ENCODE peak calls at places on chromosomes 1 and 21, in six cellular contexts. One of them, this sample, is unnamed.

GRCh38 chr21:38241029-38241740 is 15.6 kb upstream of the KCNJ15 start:
- DNase-seq in occipital lobe: no peak
- DNase-seq in NCI-H1105: no peak
- DNase-seq in HTR-8/SVneo: no peak
- DNase-seq in LNCaP clone FGC: peak
- DNase-seq in BE2C: no peak
- DNase-seq in this sample: no peak

GRCh38 chr1:224377676-224378006 is 21.0 kb downstream of the CNIH4 start:
- DNase-seq in HTR-8/SVneo: peak
- DNase-seq in BE2C: no peak
- DNase-seq in LNCaP clone FGC: no peak
- DNase-seq in NCI-H1105: no peak
- DNase-seq in occipital lobe: no peak
- DNase-seq in this sample: no peak

GRCh38 chr1:202056644-202057334 is 46.4 kb downstream of the ELF3 start:
- DNase-seq in occipital lobe: no peak
- DNase-seq in NCI-H1105: peak
- DNase-seq in LNCaP clone FGC: peak
- DNase-seq in BE2C: peak
- DNase-seq in HTR-8/SVneo: peak
- DNase-seq in this sample: peak

GRCh38 chr1:8472668-8473067 is 154.8 kb downstream of the SLC45A1 start:
- DNase-seq in BE2C: no peak
- DNase-seq in HTR-8/SVneo: no peak
- DNase-seq in NCI-H1105: no peak
- DNase-seq in LNCaP clone FGC: no peak
- DNase-seq in occipital lobe: no peak
- DNase-seq in this sample: no peak

GRCh38 chr1:37449936-37450335 is 24.4 kb upstream of the ZC3H12A start:
- DNase-seq in occipital lobe: no peak
- DNase-seq in NCI-H1105: no peak
- DNase-seq in HTR-8/SVneo: no peak
- DNase-seq in BE2C: no peak
- DNase-seq in LNCaP clone FGC: no peak
- DNase-seq in this sample: no peak

GRCh38 chr1:37317870-37318431 is 156.4 kb upstream of the ZC3H12A start:
- DNase-seq in HTR-8/SVneo: no peak
- DNase-seq in NCI-H1105: no peak
- DNase-seq in BE2C: no peak
- DNase-seq in LNCaP clone FGC: no peak
- DNase-seq in occipital lobe: no peak
- DNase-seq in this sample: no peak

GRCh38 chr1:117657031-117657430 is 51.2 kb downstream of the TENT5C start:
- DNase-seq in HTR-8/SVneo: peak
- DNase-seq in occipital lobe: no peak
- DNase-seq in NCI-H1105: no peak
- DNase-seq in BE2C: no peak
- DNase-seq in LNCaP clone FGC: no peak
- DNase-seq in this sample: no peak

GRCh38 chr1:225861834-225862580 is 20.2 kb downstream of the TMEM63A start:
- DNase-seq in BE2C: no peak
- DNase-seq in HTR-8/SVneo: no peak
- DNase-seq in occipital lobe: no peak
- DNase-seq in LNCaP clone FGC: no peak
- DNase-seq in NCI-H1105: no peak
- DNase-seq in this sample: no peak

GRCh38 chr21:45592208-45592619 is 50.0 kb upstream of the SLC19A1 start:
- DNase-seq in NCI-H1105: no peak
- DNase-seq in LNCaP clone FGC: no peak
- DNase-seq in HTR-8/SVneo: no peak
- DNase-seq in BE2C: no peak
- DNase-seq in occipital lobe: no peak
- DNase-seq in this sample: no peak

GRCh38 chr1:26471498-26472329 is 526 bp upstream of the HMGN2 start:
- DNase-seq in HTR-8/SVneo: peak
- DNase-seq in NCI-H1105: peak
- DNase-seq in occipital lobe: peak
- DNase-seq in BE2C: peak
- DNase-seq in LNCaP clone FGC: no peak
- DNase-seq in this sample: peak

GRCh38 chr1:226634156-226634588 is 85.6 kb downstream of the STUM start:
- DNase-seq in occipital lobe: peak
- DNase-seq in HTR-8/SVneo: peak
- DNase-seq in BE2C: peak
- DNase-seq in NCI-H1105: peak
- DNase-seq in LNCaP clone FGC: no peak
- DNase-seq in this sample: peak

GRCh38 chr1:150261367-150261766 is 3.8 kb downstream of the CA14 start:
- DNase-seq in BE2C: no peak
- DNase-seq in LNCaP clone FGC: no peak
- DNase-seq in HTR-8/SVneo: no peak
- DNase-seq in occipital lobe: no peak
- DNase-seq in NCI-H1105: no peak
- DNase-seq in this sample: no peak

GRCh38 chr1:5394111-5394510 is 598.1 kb downstream of the NPHP4 start:
- DNase-seq in NCI-H1105: no peak
- DNase-seq in HTR-8/SVneo: no peak
- DNase-seq in LNCaP clone FGC: no peak
- DNase-seq in occipital lobe: no peak
- DNase-seq in BE2C: no peak
- DNase-seq in this sample: no peak

GRCh38 chr1:222904451-222904850 is 89.6 kb downstream of the DISP1 start:
- DNase-seq in LNCaP clone FGC: no peak
- DNase-seq in NCI-H1105: no peak
- DNase-seq in HTR-8/SVneo: no peak
- DNase-seq in BE2C: no peak
- DNase-seq in occipital lobe: no peak
- DNase-seq in this sample: peak

GRCh38 chr1:234545512-234546386 is 64.2 kb downstream of the IRF2BP2 start:
- DNase-seq in BE2C: no peak
- DNase-seq in occipital lobe: no peak
- DNase-seq in NCI-H1105: no peak
- DNase-seq in HTR-8/SVneo: no peak
- DNase-seq in LNCaP clone FGC: no peak
- DNase-seq in this sample: peak

GRCh38 chr1:26994020-26994745 is 691 bp downstream of the TRNP1 start:
- DNase-seq in occipital lobe: no peak
- DNase-seq in NCI-H1105: peak
- DNase-seq in HTR-8/SVneo: no peak
- DNase-seq in LNCaP clone FGC: no peak
- DNase-seq in BE2C: peak
- DNase-seq in this sample: no peak

GRCh38 chr21:46117586-46118304 is 19.8 kb downstream of the COL6A2 start:
- DNase-seq in BE2C: peak
- DNase-seq in HTR-8/SVneo: no peak
- DNase-seq in LNCaP clone FGC: no peak
- DNase-seq in NCI-H1105: no peak
- DNase-seq in occipital lobe: no peak
- DNase-seq in this sample: no peak

GRCh38 chr1:211734359-211734758 is 58.9 kb upstream of the NEK2 start:
- DNase-seq in BE2C: no peak
- DNase-seq in occipital lobe: no peak
- DNase-seq in HTR-8/SVneo: no peak
- DNase-seq in LNCaP clone FGC: no peak
- DNase-seq in NCI-H1105: peak
- DNase-seq in this sample: no peak

GRCh38 chr1:230366504-230366915 is 59.6 kb downstream of the PGBD5 start:
- DNase-seq in LNCaP clone FGC: no peak
- DNase-seq in HTR-8/SVneo: no peak
- DNase-seq in occipital lobe: peak
- DNase-seq in BE2C: no peak
- DNase-seq in NCI-H1105: no peak
- DNase-seq in this sample: no peak

GRCh38 chr1:16298653-16299052 is 53.6 kb downstream of the FBXO42 start:
- DNase-seq in BE2C: no peak
- DNase-seq in NCI-H1105: no peak
- DNase-seq in HTR-8/SVneo: no peak
- DNase-seq in LNCaP clone FGC: no peak
- DNase-seq in occipital lobe: no peak
- DNase-seq in this sample: no peak

GRCh38 chr1:210883821-210884220 is 250.1 kb downstream of the KCNH1 start:
- DNase-seq in HTR-8/SVneo: peak
- DNase-seq in NCI-H1105: no peak
- DNase-seq in LNCaP clone FGC: no peak
- DNase-seq in occipital lobe: no peak
- DNase-seq in BE2C: no peak
- DNase-seq in this sample: no peak

GRCh38 chr1:247539214-247539613 is 3.0 kb upstream of the OR2C3 start:
- DNase-seq in occipital lobe: no peak
- DNase-seq in LNCaP clone FGC: no peak
- DNase-seq in HTR-8/SVneo: no peak
- DNase-seq in BE2C: no peak
- DNase-seq in NCI-H1105: no peak
- DNase-seq in this sample: no peak

GRCh38 chr21:25997788-25998611 is 172.6 kb downstream of the APP start:
- DNase-seq in BE2C: no peak
- DNase-seq in HTR-8/SVneo: no peak
- DNase-seq in NCI-H1105: peak
- DNase-seq in occipital lobe: no peak
- DNase-seq in LNCaP clone FGC: no peak
- DNase-seq in this sample: peak

GRCh38 chr1:221439734-221440436 is 302.0 kb downstream of the DUSP10 start:
- DNase-seq in occipital lobe: no peak
- DNase-seq in HTR-8/SVneo: peak
- DNase-seq in BE2C: no peak
- DNase-seq in LNCaP clone FGC: no peak
- DNase-seq in NCI-H1105: no peak
- DNase-seq in this sample: no peak

GRCh38 chr1:37513795-37514349 is 694 bp downstream of the MEAF6 start:
- DNase-seq in BE2C: peak
- DNase-seq in occipital lobe: no peak
- DNase-seq in LNCaP clone FGC: no peak
- DNase-seq in NCI-H1105: peak
- DNase-seq in HTR-8/SVneo: peak
- DNase-seq in this sample: peak

GRCh38 chr1:98502937-98503336 is 158.6 kb upstream of the SNX7 start:
- DNase-seq in NCI-H1105: no peak
- DNase-seq in HTR-8/SVneo: no peak
- DNase-seq in BE2C: no peak
- DNase-seq in LNCaP clone FGC: no peak
- DNase-seq in occipital lobe: no peak
- DNase-seq in this sample: no peak

GRCh38 chr1:172390243-172390619 is 30.3 kb upstream of the C1orf105 start:
- DNase-seq in HTR-8/SVneo: no peak
- DNase-seq in NCI-H1105: no peak
- DNase-seq in BE2C: no peak
- DNase-seq in occipital lobe: no peak
- DNase-seq in LNCaP clone FGC: no peak
- DNase-seq in this sample: no peak

GRCh38 chr1:202287196-202287595 is 54.5 kb downstream of the UBE2T start:
- DNase-seq in HTR-8/SVneo: no peak
- DNase-seq in BE2C: no peak
- DNase-seq in NCI-H1105: no peak
- DNase-seq in LNCaP clone FGC: peak
- DNase-seq in occipital lobe: no peak
- DNase-seq in this sample: no peak

GRCh38 chr1:40763742-40764532 is 19.6 kb upstream of the KCNQ4 start:
- DNase-seq in HTR-8/SVneo: no peak
- DNase-seq in BE2C: no peak
- DNase-seq in LNCaP clone FGC: no peak
- DNase-seq in occipital lobe: no peak
- DNase-seq in NCI-H1105: no peak
- DNase-seq in this sample: no peak

GRCh38 chr1:47438321-47439150 is 692 bp downstream of the FOXD2 start:
- DNase-seq in occipital lobe: no peak
- DNase-seq in HTR-8/SVneo: no peak
- DNase-seq in LNCaP clone FGC: no peak
- DNase-seq in NCI-H1105: no peak
- DNase-seq in BE2C: no peak
- DNase-seq in this sample: no peak

GRCh38 chr1:198939286-198939685 is 300.4 kb downstream of the PTPRC start:
- DNase-seq in HTR-8/SVneo: no peak
- DNase-seq in LNCaP clone FGC: no peak
- DNase-seq in BE2C: no peak
- DNase-seq in occipital lobe: no peak
- DNase-seq in NCI-H1105: no peak
- DNase-seq in this sample: no peak

GRCh38 chr1:25120286-25120685 is 112.0 kb downstream of the SYF2 start:
- DNase-seq in occipital lobe: no peak
- DNase-seq in LNCaP clone FGC: no peak
- DNase-seq in BE2C: no peak
- DNase-seq in HTR-8/SVneo: no peak
- DNase-seq in NCI-H1105: no peak
- DNase-seq in this sample: no peak

GRCh38 chr1:5982868-5983267 is 9.4 kb downstream of the NPHP4 start:
- DNase-seq in occipital lobe: no peak
- DNase-seq in BE2C: no peak
- DNase-seq in HTR-8/SVneo: no peak
- DNase-seq in NCI-H1105: no peak
- DNase-seq in LNCaP clone FGC: no peak
- DNase-seq in this sample: no peak

GRCh38 chr1:228007054-228007800 is 429 bp downstream of the WNT3A start:
- DNase-seq in LNCaP clone FGC: no peak
- DNase-seq in BE2C: no peak
- DNase-seq in occipital lobe: no peak
- DNase-seq in HTR-8/SVneo: no peak
- DNase-seq in NCI-H1105: no peak
- DNase-seq in this sample: no peak

GRCh38 chr1:94617957-94618739 is 76.6 kb upstream of the F3 start:
- DNase-seq in NCI-H1105: no peak
- DNase-seq in BE2C: no peak
- DNase-seq in LNCaP clone FGC: no peak
- DNase-seq in occipital lobe: no peak
- DNase-seq in HTR-8/SVneo: no peak
- DNase-seq in this sample: no peak

GRCh38 chr1:101137144-101138126 is 99.4 kb upstream of the S1PR1 start:
- DNase-seq in LNCaP clone FGC: no peak
- DNase-seq in NCI-H1105: no peak
- DNase-seq in HTR-8/SVneo: no peak
- DNase-seq in BE2C: no peak
- DNase-seq in occipital lobe: no peak
- DNase-seq in this sample: no peak

This sample was measured in NCI-H2081.